ENCODE peak calls at places on chromosomes 1 and 21, in six cellular contexts. One of them, this sample, is unnamed.

GRCh38 chr1:1187938-1188337 is 14.3 kb downstream of the TTLL10 start:
- DNase-seq in OCI-LY7: no peak
- DNase-seq in MM.1S: no peak
- DNase-seq in colonic mucosa: no peak
- DNase-seq in NT2/D1: no peak
- DNase-seq in HFF-Myc: peak
- DNase-seq in this sample: no peak

GRCh38 chr1:9805006-9805526 is 18.7 kb downstream of the CLSTN1 start:
- DNase-seq in NT2/D1: no peak
- DNase-seq in MM.1S: no peak
- DNase-seq in OCI-LY7: no peak
- DNase-seq in colonic mucosa: no peak
- DNase-seq in HFF-Myc: no peak
- DNase-seq in this sample: no peak

GRCh38 chr1:186404454-186405051 is 28.9 kb downstream of the ODR4 start:
- DNase-seq in NT2/D1: no peak
- DNase-seq in OCI-LY7: peak
- DNase-seq in MM.1S: peak
- DNase-seq in colonic mucosa: no peak
- DNase-seq in HFF-Myc: peak
- DNase-seq in this sample: no peak

GRCh38 chr1:8317647-8318360 is at the start of gene SLC45A1:
- DNase-seq in HFF-Myc: peak
- DNase-seq in NT2/D1: no peak
- DNase-seq in MM.1S: no peak
- DNase-seq in OCI-LY7: peak
- DNase-seq in colonic mucosa: peak
- DNase-seq in this sample: no peak

GRCh38 chr1:44707112-44707881 is 23.7 kb downstream of the RNU5D-1 start:
- DNase-seq in HFF-Myc: peak
- DNase-seq in colonic mucosa: no peak
- DNase-seq in OCI-LY7: no peak
- DNase-seq in MM.1S: no peak
- DNase-seq in NT2/D1: no peak
- DNase-seq in this sample: no peak

GRCh38 chr1:10399487-10399917 is 638 bp downstream of the PGD start:
- DNase-seq in HFF-Myc: no peak
- DNase-seq in OCI-LY7: peak
- DNase-seq in NT2/D1: no peak
- DNase-seq in MM.1S: no peak
- DNase-seq in colonic mucosa: no peak
- DNase-seq in this sample: no peak

GRCh38 chr1:38055398-38055797 is 8.8 kb upstream of the POU3F1 start:
- DNase-seq in OCI-LY7: no peak
- DNase-seq in NT2/D1: no peak
- DNase-seq in MM.1S: no peak
- DNase-seq in colonic mucosa: no peak
- DNase-seq in HFF-Myc: no peak
- DNase-seq in this sample: no peak

GRCh38 chr1:151478140-151478812 is 19.0 kb upstream of the POGZ start:
- DNase-seq in colonic mucosa: no peak
- DNase-seq in NT2/D1: no peak
- DNase-seq in HFF-Myc: no peak
- DNase-seq in MM.1S: no peak
- DNase-seq in OCI-LY7: no peak
- DNase-seq in this sample: peak

GRCh38 chr1:232704694-232705680 is 75.1 kb upstream of the SIPA1L2 start:
- DNase-seq in OCI-LY7: no peak
- DNase-seq in colonic mucosa: peak
- DNase-seq in MM.1S: no peak
- DNase-seq in HFF-Myc: no peak
- DNase-seq in NT2/D1: no peak
- DNase-seq in this sample: no peak

GRCh38 chr1:34164510-34165381 is at the start of gene CSMD2:
- DNase-seq in colonic mucosa: no peak
- DNase-seq in NT2/D1: no peak
- DNase-seq in MM.1S: no peak
- DNase-seq in OCI-LY7: no peak
- DNase-seq in HFF-Myc: no peak
- DNase-seq in this sample: no peak

DNA sequence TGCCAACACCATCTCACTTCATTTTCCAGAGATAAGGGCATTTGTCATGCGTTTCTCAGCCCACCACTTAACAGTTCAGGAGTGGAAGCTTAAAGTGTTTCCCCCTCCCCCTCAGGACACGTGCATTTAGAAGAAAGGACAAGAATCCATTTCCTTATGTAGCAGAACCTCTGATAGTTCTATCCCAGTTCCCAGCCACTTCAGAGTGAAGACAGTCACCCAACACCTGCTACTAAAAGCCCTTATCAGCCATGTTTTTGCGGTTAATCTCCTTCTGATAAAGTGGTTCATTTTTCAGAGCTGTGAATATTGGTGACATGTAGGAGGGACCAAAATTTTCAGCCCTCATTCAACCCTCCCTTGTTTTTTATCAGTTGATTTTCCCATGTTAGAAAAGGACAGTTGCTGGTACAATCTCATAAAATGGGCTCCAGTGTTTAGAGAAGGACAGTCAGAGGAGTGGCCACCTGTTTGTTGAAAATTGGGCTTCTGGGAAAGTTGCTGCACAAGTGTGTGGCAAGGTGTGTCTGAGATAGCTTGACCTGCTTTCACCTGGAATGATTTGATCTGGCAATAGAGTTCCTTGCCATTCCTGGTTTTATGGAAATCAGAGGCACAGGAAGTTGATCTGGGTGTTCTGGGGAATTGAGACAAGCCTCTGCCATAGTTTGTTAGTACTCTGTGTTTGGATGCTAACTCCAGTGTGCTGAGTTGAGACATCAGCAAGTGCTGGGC is 114.0 kb downstream of the PPP1R12B start:
- DNase-seq in colonic mucosa: peak
- DNase-seq in OCI-LY7: no peak
- DNase-seq in NT2/D1: no peak
- DNase-seq in HFF-Myc: no peak
- DNase-seq in MM.1S: peak
- DNase-seq in this sample: no peak
- H3K4me3 ChIP-seq in colonic mucosa: no peak
- H3K4me3 ChIP-seq in OCI-LY7: no peak
- H3K4me3 ChIP-seq in NT2/D1: no peak
- H3K4me3 ChIP-seq in HFF-Myc: no peak
- H3K4me3 ChIP-seq in MM.1S: no peak
- H3K4me3 ChIP-seq in this sample: no peak

DNA sequence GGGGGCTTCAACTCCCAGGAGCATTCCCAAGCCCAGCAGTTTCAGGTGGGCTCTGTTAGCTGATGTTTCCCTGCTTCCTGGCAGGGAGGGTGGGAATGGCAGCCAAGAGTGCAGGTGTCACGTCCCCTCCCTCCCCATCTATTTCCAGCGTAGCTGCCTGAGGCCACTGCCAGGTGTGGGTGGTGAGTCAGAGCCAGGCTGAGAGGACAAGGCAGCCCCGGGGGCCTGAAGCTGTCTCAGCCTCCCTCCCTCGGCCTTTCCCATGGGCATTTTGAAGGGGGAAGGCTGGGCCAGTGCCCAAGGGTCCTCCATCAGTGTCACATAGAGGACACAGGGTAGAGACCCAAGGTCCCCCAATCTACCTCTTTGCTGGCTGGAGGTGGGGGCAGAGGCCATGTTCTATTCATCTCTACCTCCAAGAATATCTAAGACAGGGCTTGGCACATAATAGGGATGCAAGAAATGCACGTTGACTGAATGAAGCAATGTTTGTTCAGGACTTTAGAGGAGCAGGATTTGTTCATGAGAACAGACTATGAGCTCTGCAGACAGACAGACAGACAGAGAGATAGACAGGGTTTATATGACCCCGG is 34.4 kb upstream of the ID3 start:
- DNase-seq in colonic mucosa: no peak
- DNase-seq in MM.1S: no peak
- DNase-seq in OCI-LY7: peak
- DNase-seq in HFF-Myc: no peak
- DNase-seq in NT2/D1: no peak
- DNase-seq in this sample: no peak
- H3K4me3 ChIP-seq in colonic mucosa: no peak
- H3K4me3 ChIP-seq in MM.1S: no peak
- H3K4me3 ChIP-seq in OCI-LY7: peak
- H3K4me3 ChIP-seq in HFF-Myc: no peak
- H3K4me3 ChIP-seq in NT2/D1: no peak
- H3K4me3 ChIP-seq in this sample: no peak

GRCh38 chr1:15038232-15039016 is 115.1 kb upstream of the TMEM51 start:
- DNase-seq in MM.1S: peak
- DNase-seq in HFF-Myc: no peak
- DNase-seq in NT2/D1: peak
- DNase-seq in OCI-LY7: peak
- DNase-seq in colonic mucosa: no peak
- DNase-seq in this sample: no peak
- H3K4me3 ChIP-seq in MM.1S: no peak
- H3K4me3 ChIP-seq in HFF-Myc: no peak
- H3K4me3 ChIP-seq in NT2/D1: no peak
- H3K4me3 ChIP-seq in OCI-LY7: no peak
- H3K4me3 ChIP-seq in colonic mucosa: no peak
- H3K4me3 ChIP-seq in this sample: no peak

GRCh38 chr1:217660353-217661062 is 29.4 kb downstream of the SPATA17 start:
- DNase-seq in NT2/D1: peak
- DNase-seq in colonic mucosa: no peak
- DNase-seq in HFF-Myc: peak
- DNase-seq in OCI-LY7: peak
- DNase-seq in MM.1S: peak
- DNase-seq in this sample: no peak

GRCh38 chr1:217661407-217661806 is 30.3 kb downstream of the SPATA17 start:
- DNase-seq in HFF-Myc: no peak
- DNase-seq in NT2/D1: no peak
- DNase-seq in colonic mucosa: no peak
- DNase-seq in MM.1S: no peak
- DNase-seq in OCI-LY7: no peak
- DNase-seq in this sample: no peak
- H3K4me3 ChIP-seq in HFF-Myc: no peak
- H3K4me3 ChIP-seq in NT2/D1: no peak
- H3K4me3 ChIP-seq in colonic mucosa: no peak
- H3K4me3 ChIP-seq in MM.1S: no peak
- H3K4me3 ChIP-seq in OCI-LY7: no peak
- H3K4me3 ChIP-seq in this sample: no peak

GRCh38 chr21:42235593-42235992 is 16.7 kb downstream of the ABCG1 start:
- DNase-seq in MM.1S: no peak
- DNase-seq in HFF-Myc: no peak
- DNase-seq in NT2/D1: no peak
- DNase-seq in colonic mucosa: no peak
- DNase-seq in OCI-LY7: no peak
- DNase-seq in this sample: no peak

GRCh38 chr21:42232176-42232825 is 13.4 kb downstream of the ABCG1 start:
- DNase-seq in NT2/D1: no peak
- DNase-seq in OCI-LY7: peak
- DNase-seq in HFF-Myc: no peak
- DNase-seq in MM.1S: no peak
- DNase-seq in colonic mucosa: no peak
- DNase-seq in this sample: no peak

GRCh38 chr21:42233067-42233981 is 14.4 kb downstream of the ABCG1 start:
- DNase-seq in OCI-LY7: peak
- DNase-seq in HFF-Myc: no peak
- DNase-seq in colonic mucosa: peak
- DNase-seq in NT2/D1: no peak
- DNase-seq in MM.1S: peak
- DNase-seq in this sample: peak

GRCh38 chr21:42234464-42235241 is 15.7 kb downstream of the ABCG1 start:
- DNase-seq in OCI-LY7: peak
- DNase-seq in HFF-Myc: no peak
- DNase-seq in NT2/D1: peak
- DNase-seq in MM.1S: peak
- DNase-seq in colonic mucosa: peak
- DNase-seq in this sample: no peak

DNA sequence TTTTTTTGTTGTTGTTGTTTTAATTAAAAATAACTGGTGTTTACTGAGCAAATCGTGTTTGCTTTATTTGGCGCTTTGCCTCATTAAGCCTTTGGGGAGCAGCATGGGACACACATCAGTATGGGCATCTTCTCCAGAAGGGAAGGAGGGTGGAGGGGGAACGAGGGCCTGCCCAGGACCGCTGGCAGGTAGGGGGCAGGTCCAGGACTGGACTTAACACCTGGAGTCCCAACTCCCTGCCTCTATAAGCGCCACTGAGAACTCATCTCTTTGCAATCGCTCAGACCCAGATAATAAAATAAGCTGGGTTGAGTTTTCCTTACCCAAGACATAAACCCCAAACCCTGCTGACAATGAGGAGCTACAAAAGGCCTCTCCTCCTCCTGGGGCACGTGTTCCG is 15.1 kb downstream of the ABCG1 start:
- DNase-seq in MM.1S: no peak
- DNase-seq in HFF-Myc: no peak
- DNase-seq in NT2/D1: no peak
- DNase-seq in colonic mucosa: no peak
- DNase-seq in OCI-LY7: no peak
- DNase-seq in this sample: no peak
- H3K4me3 ChIP-seq in MM.1S: peak
- H3K4me3 ChIP-seq in HFF-Myc: no peak
- H3K4me3 ChIP-seq in NT2/D1: peak
- H3K4me3 ChIP-seq in colonic mucosa: peak
- H3K4me3 ChIP-seq in OCI-LY7: peak
- H3K4me3 ChIP-seq in this sample: peak